ENCODE peak calls at places on chromosomes 6 and 20, in four cellular contexts. K is A549, I is H1, H is K562. E is an unnamed sample.

GRCh38 chr20:17481661-17482060 is 49.5 kb downstream of the BFSP1 start:
- DNase-seq in K (no peak), I (no peak), H (no peak), E (no peak)

GRCh38 chr20:23131766-23132165 is 45.6 kb upstream of the CD93 start:
- DNase-seq in K (no peak), I (no peak), H (no peak), E (no peak)

GRCh38 chr6:75481936-75482593 is 11.5 kb downstream of the FILIP1 start:
- DNase-seq in K (no peak), I (no peak), H (no peak), E (no peak)

GRCh38 chr6:18632670-18633410 is 245.7 kb downstream of the RNF144B start:
- DNase-seq in K (no peak), I (no peak), H (no peak), E (peak; percentile 32)

GRCh38 chr20:2280083-2280482 is 15.7 kb upstream of the TGM3 start:
- DNase-seq in K (no peak), I (no peak), H (no peak), E (no peak)

GRCh38 chr20:36231331-36231730 is 4.9 kb upstream of the AAR2 start:
- DNase-seq in K (no peak), I (no peak), H (no peak), E (no peak)

GRCh38 chr20:12177657-12178293 is 260.1 kb downstream of the BTBD3 start:
- DNase-seq in K (no peak), I (no peak), H (no peak), E (peak; percentile 13)

GRCh38 chr6:123189805-123190204 is 193.8 kb downstream of the CLVS2 start:
- DNase-seq in K (no peak), I (no peak), H (no peak), E (no peak)

GRCh38 chr6:150831577-150831976 is 33.9 kb upstream of the MTHFD1L start:
- DNase-seq in K (no peak), I (no peak), H (no peak), E (no peak)

GRCh38 chr20:10946124-10946880 is 272.5 kb upstream of the JAG1 start:
- DNase-seq in K (no peak), I (no peak), H (no peak), E (no peak)

GRCh38 chr20:47753571-47754120 is 31.6 kb downstream of the SULF2 start:
- DNase-seq in K (no peak), I (no peak), H (no peak), E (no peak)

GRCh38 chr20:63520594-63520938 is at the start of gene PPDPF:
- DNase-seq in K (peak; percentile 81), I (peak; percentile 39), H (peak; percentile 97), E (no peak)

GRCh38 chr6:52352239-52353008 is 9.5 kb upstream of the PAQR8 start:
- DNase-seq in K (peak; percentile 79), I (no peak), H (no peak), E (peak; percentile 98)

GRCh38 chr6:41423002-41423401 is 87.6 kb downstream of the NCR2 start:
- DNase-seq in K (no peak), I (no peak), H (no peak), E (no peak)

GRCh38 chr20:19396466-19397081 is 184.1 kb downstream of the SLC24A3 start:
- DNase-seq in K (no peak), I (no peak), H (no peak), E (no peak)

GRCh38 chr6:107653183-107653580 is 163.3 kb downstream of the SOBP start:
- DNase-seq in K (no peak), I (no peak), H (peak; percentile 21), E (no peak)

GRCh38 chr6:12356983-12357972 is 67.1 kb downstream of the EDN1 start:
- DNase-seq in K (no peak), I (no peak), H (no peak), E (no peak)

GRCh38 chr6:14037402-14038277 is 79.9 kb upstream of the CD83 start:
- DNase-seq in K (no peak), I (no peak), H (no peak), E (no peak)

GRCh38 chr6:133609404-133610270 is 279.3 kb upstream of the TCF21 start:
- DNase-seq in K (peak; percentile 100), I (no peak), H (no peak), E (peak; percentile 88)

DNA sequence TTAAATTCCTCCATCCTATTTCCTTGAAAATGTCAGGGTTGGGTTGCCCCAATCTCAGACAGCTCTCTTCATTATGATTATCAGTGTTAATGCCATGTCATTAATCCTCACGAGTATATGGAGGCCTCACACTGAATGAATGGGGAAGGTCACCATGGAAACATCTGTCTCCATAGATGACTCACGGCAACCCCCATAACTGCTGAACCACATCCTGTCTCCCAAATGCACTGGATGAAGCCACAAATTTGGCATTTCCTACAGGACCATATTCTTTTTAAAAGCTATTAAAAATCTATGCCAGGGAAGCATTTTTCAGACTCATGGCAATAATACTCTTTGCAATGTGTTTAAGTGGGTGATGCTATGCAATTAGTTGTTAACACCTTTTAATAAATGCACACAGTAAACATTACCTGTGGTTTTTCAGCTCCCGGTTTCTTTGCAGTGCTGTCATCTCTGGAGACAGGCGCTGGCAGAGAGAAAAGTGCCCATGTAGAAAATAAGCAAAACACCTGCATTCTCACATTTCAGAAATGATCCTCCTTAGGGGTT is 80.1 kb upstream of the PTPRK start:
- DNase-seq in K (peak; percentile 4), I (no peak), H (no peak), E (no peak)
- TF ChIP-seq RNF2 in K (no peak), I (no peak), H (no peak), E (no peak)

GRCh38 chr20:34076952-34077351 is 35.1 kb downstream of the EIF2S2 start:
- DNase-seq in K (no peak), I (no peak), H (no peak), E (no peak)

GRCh38 chr20:34075647-34076046 is 36.4 kb downstream of the EIF2S2 start:
- DNase-seq in K (no peak), I (no peak), H (no peak), E (no peak)

GRCh38 chr20:34082232-34082887 is 29.7 kb downstream of the EIF2S2 start:
- DNase-seq in K (no peak), I (no peak), H (no peak), E (no peak)

GRCh38 chr20:34079818-34080217 is 32.2 kb downstream of the EIF2S2 start:
- DNase-seq in K (no peak), I (no peak), H (no peak), E (no peak)

GRCh38 chr20:34078540-34078939 is 33.5 kb downstream of the EIF2S2 start:
- DNase-seq in K (no peak), I (no peak), H (no peak), E (no peak)
- H3K27ac ChIP-seq in K (no peak overlapping the region), I (no peak overlapping the region), H (no peak overlapping the region), E (no peak overlapping the region)

DNA sequence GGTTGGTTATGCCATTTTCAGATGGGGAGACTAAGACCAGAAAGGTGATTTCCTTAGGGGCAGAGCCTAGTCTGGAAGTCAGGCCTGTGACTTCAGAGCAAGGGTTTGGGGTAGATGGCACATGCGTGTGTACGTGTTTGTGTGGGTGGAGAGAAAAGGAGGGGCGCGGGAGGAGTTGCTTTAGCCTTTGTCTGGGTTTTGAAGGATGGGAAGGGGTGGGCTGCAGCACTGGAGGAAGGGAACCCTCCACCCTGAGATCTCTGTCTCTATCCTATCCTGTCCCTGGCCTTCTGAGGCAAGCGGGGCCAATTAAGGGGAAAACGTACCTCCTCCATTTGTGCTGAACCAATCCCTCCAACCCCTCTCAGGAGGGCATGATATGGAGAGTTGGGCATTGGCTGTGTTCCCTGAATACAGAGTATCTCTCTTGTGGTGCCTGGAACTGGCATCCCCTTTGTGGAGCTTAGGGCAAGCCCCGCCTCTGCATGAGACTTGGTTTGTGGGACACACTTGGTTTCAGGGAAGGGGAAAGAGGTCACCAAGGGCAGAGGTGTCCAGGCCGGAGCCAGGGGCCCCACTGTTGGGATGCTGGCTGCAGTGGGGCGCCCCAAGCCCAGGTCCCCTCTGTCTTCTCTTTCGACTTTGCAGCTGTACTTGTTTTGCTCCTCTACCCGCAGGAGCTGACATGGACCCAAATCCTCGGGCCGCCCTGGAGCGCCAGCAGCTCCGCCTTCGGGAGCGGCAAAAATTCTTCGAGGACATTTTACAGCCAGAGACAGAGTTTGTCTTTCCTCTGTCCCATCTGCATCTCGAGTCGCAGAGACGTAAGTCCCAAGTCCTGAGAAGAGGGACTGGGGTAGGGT is at the start of gene DBNDD2:
- DNase-seq in K (no peak), I (no peak), H (no peak), E (no peak)
- TF ChIP-seq RNF2 in K (no peak), I (no peak), H (no peak), E (no peak)

DNA sequence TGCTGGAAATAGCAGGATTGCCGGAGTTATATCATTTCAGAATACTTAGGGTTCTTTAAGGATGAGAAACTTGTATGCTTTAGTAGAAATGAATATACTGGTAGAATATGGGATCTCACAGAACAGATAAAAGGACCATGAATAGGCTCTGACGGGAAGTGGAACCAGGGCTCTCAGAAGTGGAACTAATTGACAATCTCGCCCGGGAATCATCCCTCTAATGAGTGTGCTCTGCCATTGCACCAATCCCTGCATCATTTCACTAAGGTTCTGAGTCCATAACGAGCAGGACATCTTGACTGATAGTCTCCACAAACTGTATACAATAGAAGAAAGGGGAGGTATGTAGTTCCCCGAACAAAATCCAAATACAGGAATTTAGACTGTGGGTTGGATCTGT is 150.1 kb downstream of the COL9A1 start:
- DNase-seq in K (no peak), I (no peak), H (no peak), E (no peak)
- H3K27ac ChIP-seq in K (no peak overlapping the region), I (no peak overlapping the region), H (no peak overlapping the region), E (no peak overlapping the region)

GRCh38 chr20:25539742-25540201 is 45.6 kb downstream of the NINL start:
- DNase-seq in K (no peak), I (no peak), H (no peak), E (no peak)
- TF ChIP-seq RNF2 in K (no peak), I (no peak), H (no peak), E (no peak)

DNA sequence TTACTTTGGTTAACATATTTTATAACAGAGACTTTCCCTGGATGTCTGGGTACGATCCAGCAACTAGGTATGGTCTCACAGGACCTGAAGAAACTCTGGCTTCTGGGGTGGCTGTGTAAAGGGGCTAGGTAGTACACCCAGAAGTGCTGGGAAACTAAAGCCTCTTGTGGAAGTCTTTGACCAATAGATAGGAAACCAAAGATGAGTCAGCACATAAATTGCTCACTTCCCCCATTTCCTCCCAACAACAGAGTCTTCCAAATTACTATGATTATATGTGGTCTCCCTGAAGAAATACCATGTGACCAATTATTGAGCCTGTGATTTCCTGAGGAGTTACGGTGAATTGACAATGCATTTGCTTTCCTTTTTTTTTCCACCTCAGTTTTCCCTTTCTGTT is 26.8 kb upstream of the TBX18 start:
- DNase-seq in K (no peak), I (no peak), H (peak; percentile 56), E (no peak)
- H3K27ac ChIP-seq in K (no peak overlapping the region), I (no peak overlapping the region), H (peak overlapping the region; percentile 68), E (no peak overlapping the region)